ENCODE peak calls at places on chromosomes 2 and 18, in eight cellular contexts. One of them, this sample, is unnamed.

GRCh38 chr2:226508683-226509082 is 290.9 kb downstream of the IRS1 start:
- DNase-seq in CD8-positive, alpha-beta T cell: no peak
- DNase-seq in colonic mucosa: no peak
- DNase-seq in cardiac muscle cell: no peak
- DNase-seq in A549: no peak
- DNase-seq in AG10803: no peak
- DNase-seq in bronchial epithelial cell: no peak
- DNase-seq in foreskin fibroblast: no peak
- DNase-seq in this sample: peak; percentile 13

GRCh38 chr2:53286336-53286735 is 481.3 kb upstream of the CHAC2 start:
- DNase-seq in CD8-positive, alpha-beta T cell: no peak
- DNase-seq in colonic mucosa: no peak
- DNase-seq in cardiac muscle cell: no peak
- DNase-seq in A549: no peak
- DNase-seq in AG10803: no peak
- DNase-seq in bronchial epithelial cell: peak; percentile 91
- DNase-seq in foreskin fibroblast: no peak
- DNase-seq in this sample: peak; percentile 32

GRCh38 chr2:28354920-28355520 is 37.6 kb upstream of the FOSL2 start:
- DNase-seq in CD8-positive, alpha-beta T cell: no peak
- DNase-seq in colonic mucosa: no peak
- DNase-seq in cardiac muscle cell: no peak
- DNase-seq in A549: no peak
- DNase-seq in AG10803: no peak
- DNase-seq in bronchial epithelial cell: no peak
- DNase-seq in foreskin fibroblast: no peak
- DNase-seq in this sample: no peak

GRCh38 chr2:230872151-230872967 is 7.6 kb downstream of the ITM2C start:
- DNase-seq in CD8-positive, alpha-beta T cell: no peak
- DNase-seq in colonic mucosa: no peak
- DNase-seq in cardiac muscle cell: no peak
- DNase-seq in A549: no peak
- DNase-seq in AG10803: no peak
- DNase-seq in bronchial epithelial cell: no peak
- DNase-seq in foreskin fibroblast: no peak
- DNase-seq in this sample: no peak

GRCh38 chr2:180208841-180209240 is 201.7 kb upstream of the CWC22 start:
- DNase-seq in CD8-positive, alpha-beta T cell: no peak
- DNase-seq in colonic mucosa: no peak
- DNase-seq in cardiac muscle cell: no peak
- DNase-seq in A549: no peak
- DNase-seq in AG10803: peak; percentile 49
- DNase-seq in bronchial epithelial cell: peak; percentile 21
- DNase-seq in foreskin fibroblast: peak; percentile 29
- DNase-seq in this sample: peak; percentile 48

GRCh38 chr2:12702661-12703121 is 14.0 kb upstream of the TRIB2 start:
- DNase-seq in CD8-positive, alpha-beta T cell: no peak
- DNase-seq in colonic mucosa: no peak
- DNase-seq in cardiac muscle cell: no peak
- DNase-seq in A549: no peak
- DNase-seq in AG10803: peak; percentile 87
- DNase-seq in bronchial epithelial cell: peak; percentile 96
- DNase-seq in foreskin fibroblast: peak; percentile 84
- DNase-seq in this sample: peak; percentile 90

GRCh38 chr2:150174396-150174795 is 313.1 kb downstream of the RND3 start:
- DNase-seq in CD8-positive, alpha-beta T cell: no peak
- DNase-seq in colonic mucosa: no peak
- DNase-seq in cardiac muscle cell: no peak
- DNase-seq in A549: no peak
- DNase-seq in AG10803: no peak
- DNase-seq in bronchial epithelial cell: no peak
- DNase-seq in foreskin fibroblast: no peak
- DNase-seq in this sample: no peak

GRCh38 chr2:168528016-168528415 is 71.9 kb downstream of the CERS6 start:
- DNase-seq in CD8-positive, alpha-beta T cell: no peak
- DNase-seq in colonic mucosa: no peak
- DNase-seq in cardiac muscle cell: no peak
- DNase-seq in A549: no peak
- DNase-seq in AG10803: peak; percentile 49
- DNase-seq in bronchial epithelial cell: no peak
- DNase-seq in foreskin fibroblast: no peak
- DNase-seq in this sample: no peak

GRCh38 chr2:96470636-96471035 is 34.5 kb downstream of the NEURL3 start:
- DNase-seq in CD8-positive, alpha-beta T cell: peak; percentile 66
- DNase-seq in colonic mucosa: peak; percentile 67
- DNase-seq in cardiac muscle cell: peak; percentile 35
- DNase-seq in A549: peak; percentile 55
- DNase-seq in AG10803: peak; percentile 2
- DNase-seq in bronchial epithelial cell: no peak
- DNase-seq in foreskin fibroblast: no peak
- DNase-seq in this sample: peak; percentile 6

GRCh38 chr2:131641414-131642206 is 113.9 kb downstream of the CCDC74A start:
- DNase-seq in CD8-positive, alpha-beta T cell: no peak
- DNase-seq in colonic mucosa: no peak
- DNase-seq in cardiac muscle cell: peak; percentile 5
- DNase-seq in A549: no peak
- DNase-seq in AG10803: peak; percentile 25
- DNase-seq in bronchial epithelial cell: no peak
- DNase-seq in foreskin fibroblast: peak; percentile 10
- DNase-seq in this sample: peak; percentile 54

GRCh38 chr2:195322324-195322723 is 334.7 kb upstream of the SLC39A10 start:
- DNase-seq in CD8-positive, alpha-beta T cell: no peak
- DNase-seq in colonic mucosa: peak; percentile 70
- DNase-seq in cardiac muscle cell: peak; percentile 38
- DNase-seq in A549: peak; percentile 69
- DNase-seq in AG10803: no peak
- DNase-seq in bronchial epithelial cell: no peak
- DNase-seq in foreskin fibroblast: no peak
- DNase-seq in this sample: peak; percentile 28

GRCh38 chr2:63712748-63713147 is 124.0 kb downstream of the MDH1 start:
- DNase-seq in CD8-positive, alpha-beta T cell: no peak
- DNase-seq in colonic mucosa: no peak
- DNase-seq in cardiac muscle cell: no peak
- DNase-seq in A549: peak; percentile 18
- DNase-seq in AG10803: peak; percentile 86
- DNase-seq in bronchial epithelial cell: peak; percentile 65
- DNase-seq in foreskin fibroblast: peak; percentile 84
- DNase-seq in this sample: peak; percentile 93

GRCh38 chr2:11102956-11103860 is 52.1 kb upstream of the SLC66A3 start:
- DNase-seq in CD8-positive, alpha-beta T cell: no peak
- DNase-seq in colonic mucosa: no peak
- DNase-seq in cardiac muscle cell: no peak
- DNase-seq in A549: no peak
- DNase-seq in AG10803: no peak
- DNase-seq in bronchial epithelial cell: no peak
- DNase-seq in foreskin fibroblast: no peak
- DNase-seq in this sample: no peak

DNA sequence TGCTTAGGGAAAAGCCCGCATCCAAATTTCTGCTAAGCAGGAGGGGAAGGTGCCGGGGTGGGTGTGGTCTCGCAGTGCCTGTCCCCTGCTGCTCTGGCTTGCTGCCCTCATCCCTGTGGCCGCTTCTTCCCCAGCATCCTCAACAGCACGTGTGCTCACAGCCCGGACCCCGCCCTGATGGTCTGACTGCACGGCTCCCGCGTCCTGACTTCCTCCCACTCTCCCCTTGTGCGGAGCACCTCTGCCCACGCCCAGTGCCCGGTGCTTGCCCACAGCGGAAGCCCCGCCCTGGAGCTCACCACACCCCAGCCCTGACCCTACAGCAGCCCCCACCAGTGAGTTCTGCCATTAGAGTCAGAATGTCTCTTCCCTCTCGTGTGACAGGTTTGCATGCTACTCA is 277.9 kb downstream of the NDUFA10 start:
- DNase-seq in CD8-positive, alpha-beta T cell: no peak
- DNase-seq in colonic mucosa: no peak
- DNase-seq in cardiac muscle cell: no peak
- DNase-seq in A549: no peak
- DNase-seq in AG10803: no peak
- DNase-seq in bronchial epithelial cell: no peak
- DNase-seq in foreskin fibroblast: no peak
- DNase-seq in this sample: no peak
- H3K4me3 ChIP-seq in CD8-positive, alpha-beta T cell: no peak overlapping the region
- H3K4me3 ChIP-seq in colonic mucosa: no peak overlapping the region
- H3K4me3 ChIP-seq in cardiac muscle cell: no peak overlapping the region
- H3K4me3 ChIP-seq in A549: no peak overlapping the region
- H3K4me3 ChIP-seq in AG10803: no peak overlapping the region
- H3K4me3 ChIP-seq in bronchial epithelial cell: no peak overlapping the region
- H3K4me3 ChIP-seq in foreskin fibroblast: no peak overlapping the region
- H3K4me3 ChIP-seq in this sample: no peak overlapping the region

DNA sequence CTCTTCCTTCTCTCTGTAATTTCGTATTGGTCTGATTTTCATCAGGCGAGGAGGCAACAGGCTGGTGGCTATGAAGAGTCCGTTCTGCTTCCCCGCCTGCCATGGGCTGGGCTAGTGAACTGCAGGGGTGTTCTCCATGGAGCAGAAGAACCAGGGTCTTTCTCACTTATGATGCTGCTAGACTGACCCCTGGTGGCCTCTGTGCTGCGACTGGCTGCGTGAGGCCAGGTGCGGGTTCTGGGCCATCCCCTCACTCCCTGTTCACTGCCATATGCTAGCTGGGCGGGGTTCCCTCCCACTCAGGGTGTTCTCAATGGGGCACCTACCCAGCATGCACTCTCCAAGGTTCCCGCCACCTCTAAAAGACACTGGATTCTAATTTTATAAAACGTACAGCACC is 35.0 kb downstream of the ZAP70 start:
- DNase-seq in CD8-positive, alpha-beta T cell: peak; percentile 82
- DNase-seq in colonic mucosa: no peak
- DNase-seq in cardiac muscle cell: peak; percentile 71
- DNase-seq in A549: peak; percentile 51
- DNase-seq in AG10803: peak; percentile 20
- DNase-seq in bronchial epithelial cell: no peak
- DNase-seq in foreskin fibroblast: no peak
- DNase-seq in this sample: peak; percentile 14
- TF ChIP-seq CTCF in CD8-positive, alpha-beta T cell: peak; percentile 63
- TF ChIP-seq CTCF in colonic mucosa: no peak
- TF ChIP-seq CTCF in cardiac muscle cell: peak; percentile 31
- TF ChIP-seq CTCF in A549: peak; percentile 39
- TF ChIP-seq CTCF in AG10803: peak; percentile 23
- TF ChIP-seq CTCF in bronchial epithelial cell: peak; percentile 41
- TF ChIP-seq CTCF in foreskin fibroblast: no peak
- TF ChIP-seq CTCF in this sample: peak; percentile 25

GRCh38 chr18:49663755-49664085 is 101.9 kb downstream of the LIPG start:
- DNase-seq in CD8-positive, alpha-beta T cell: no peak
- DNase-seq in colonic mucosa: no peak
- DNase-seq in cardiac muscle cell: no peak
- DNase-seq in A549: no peak
- DNase-seq in AG10803: no peak
- DNase-seq in bronchial epithelial cell: no peak
- DNase-seq in foreskin fibroblast: no peak
- DNase-seq in this sample: peak; percentile 41

GRCh38 chr18:49662506-49662905 is 100.6 kb downstream of the LIPG start:
- DNase-seq in CD8-positive, alpha-beta T cell: no peak
- DNase-seq in colonic mucosa: no peak
- DNase-seq in cardiac muscle cell: no peak
- DNase-seq in A549: no peak
- DNase-seq in AG10803: no peak
- DNase-seq in bronchial epithelial cell: no peak
- DNase-seq in foreskin fibroblast: no peak
- DNase-seq in this sample: no peak

GRCh38 chr18:49666045-49666444 is 104.2 kb downstream of the LIPG start:
- DNase-seq in CD8-positive, alpha-beta T cell: no peak
- DNase-seq in colonic mucosa: no peak
- DNase-seq in cardiac muscle cell: no peak
- DNase-seq in A549: no peak
- DNase-seq in AG10803: peak; percentile 16
- DNase-seq in bronchial epithelial cell: peak; percentile 52
- DNase-seq in foreskin fibroblast: peak; percentile 40
- DNase-seq in this sample: peak; percentile 81

GRCh38 chr18:49667462-49667861 is 105.6 kb downstream of the LIPG start:
- DNase-seq in CD8-positive, alpha-beta T cell: no peak
- DNase-seq in colonic mucosa: no peak
- DNase-seq in cardiac muscle cell: no peak
- DNase-seq in A549: no peak
- DNase-seq in AG10803: no peak
- DNase-seq in bronchial epithelial cell: no peak
- DNase-seq in foreskin fibroblast: no peak
- DNase-seq in this sample: no peak

GRCh38 chr18:49664086-49664890 is 102.4 kb downstream of the LIPG start:
- DNase-seq in CD8-positive, alpha-beta T cell: no peak
- DNase-seq in colonic mucosa: peak; percentile 62
- DNase-seq in cardiac muscle cell: no peak
- DNase-seq in A549: no peak
- DNase-seq in AG10803: no peak
- DNase-seq in bronchial epithelial cell: no peak
- DNase-seq in foreskin fibroblast: no peak
- DNase-seq in this sample: no peak
- H3K4me3 ChIP-seq in CD8-positive, alpha-beta T cell: no peak overlapping the region
- H3K4me3 ChIP-seq in colonic mucosa: no peak overlapping the region
- H3K4me3 ChIP-seq in cardiac muscle cell: no peak overlapping the region
- H3K4me3 ChIP-seq in A549: no peak overlapping the region
- H3K4me3 ChIP-seq in AG10803: no peak overlapping the region
- H3K4me3 ChIP-seq in bronchial epithelial cell: no peak overlapping the region
- H3K4me3 ChIP-seq in foreskin fibroblast: no peak overlapping the region
- H3K4me3 ChIP-seq in this sample: no peak overlapping the region

GRCh38 chr2:120307482-120307881 is 38.5 kb upstream of the INHBB start:
- DNase-seq in CD8-positive, alpha-beta T cell: no peak
- DNase-seq in colonic mucosa: no peak
- DNase-seq in cardiac muscle cell: no peak
- DNase-seq in A549: no peak
- DNase-seq in AG10803: no peak
- DNase-seq in bronchial epithelial cell: no peak
- DNase-seq in foreskin fibroblast: no peak
- DNase-seq in this sample: no peak

GRCh38 chr2:120303177-120303576 is 42.8 kb upstream of the INHBB start:
- DNase-seq in CD8-positive, alpha-beta T cell: no peak
- DNase-seq in colonic mucosa: no peak
- DNase-seq in cardiac muscle cell: no peak
- DNase-seq in A549: no peak
- DNase-seq in AG10803: no peak
- DNase-seq in bronchial epithelial cell: no peak
- DNase-seq in foreskin fibroblast: no peak
- DNase-seq in this sample: no peak

GRCh38 chr2:120308038-120308910 is 37.7 kb upstream of the INHBB start:
- DNase-seq in CD8-positive, alpha-beta T cell: no peak
- DNase-seq in colonic mucosa: no peak
- DNase-seq in cardiac muscle cell: no peak
- DNase-seq in A549: no peak
- DNase-seq in AG10803: no peak
- DNase-seq in bronchial epithelial cell: no peak
- DNase-seq in foreskin fibroblast: no peak
- DNase-seq in this sample: peak; percentile 62

GRCh38 chr2:120306091-120306490 is 39.8 kb upstream of the INHBB start:
- DNase-seq in CD8-positive, alpha-beta T cell: no peak
- DNase-seq in colonic mucosa: no peak
- DNase-seq in cardiac muscle cell: no peak
- DNase-seq in A549: no peak
- DNase-seq in AG10803: no peak
- DNase-seq in bronchial epithelial cell: no peak
- DNase-seq in foreskin fibroblast: no peak
- DNase-seq in this sample: no peak

GRCh38 chr2:120305296-120305695 is 40.6 kb upstream of the INHBB start:
- DNase-seq in CD8-positive, alpha-beta T cell: no peak
- DNase-seq in colonic mucosa: no peak
- DNase-seq in cardiac muscle cell: peak; percentile 49
- DNase-seq in A549: peak; percentile 43
- DNase-seq in AG10803: no peak
- DNase-seq in bronchial epithelial cell: no peak
- DNase-seq in foreskin fibroblast: no peak
- DNase-seq in this sample: no peak
- TF ChIP-seq CTCF in CD8-positive, alpha-beta T cell: no peak
- TF ChIP-seq CTCF in colonic mucosa: peak; percentile 12
- TF ChIP-seq CTCF in cardiac muscle cell: peak; percentile 46
- TF ChIP-seq CTCF in A549: no peak
- TF ChIP-seq CTCF in AG10803: peak; percentile 36
- TF ChIP-seq CTCF in bronchial epithelial cell: peak; percentile 6
- TF ChIP-seq CTCF in foreskin fibroblast: peak; percentile 11
- TF ChIP-seq CTCF in this sample: peak; percentile 27

This sample was measured in fibroblast of mammary gland.